ENCODE peak calls at places on chromosomes 4 and X, in five cellular contexts. X, J, Y, O and W are unnamed samples.

GRCh38 chr4:117596917-117597316 is 437.4 kb upstream of the NDST3 start:
- DNase-seq in J (no peak), O (no peak), X (no peak), Y (no peak), W (no peak)

GRCh38 chrX:84729809-84730208 is 227.6 kb upstream of the HDX start:
- DNase-seq in O (no peak), J (no peak), Y (peak; percentile 31), X (no peak), W (peak; percentile 49)

GRCh38 chrX:63743596-63743995 is 41.4 kb downstream of the ARHGEF9 start:
- DNase-seq in O (no peak), Y (no peak), J (no peak), X (no peak), W (no peak)

GRCh38 chr4:131337956-131338355 is 1811.1 kb upstream of the PCDH10 start:
- DNase-seq in O (no peak), X (no peak), Y (no peak), J (no peak), W (no peak)

GRCh38 chrX:119486745-119487144 is 18.5 kb downstream of the SLC25A5 start:
- DNase-seq in O (no peak), X (no peak), J (no peak), Y (no peak), W (no peak)

GRCh38 chr4:89305712-89306437 is 1.7 kb downstream of the GPRIN3 start:
- DNase-seq in X (peak; percentile 44), O (no peak), J (no peak), Y (no peak), W (no peak)

GRCh38 chrX:148069759-148070503 is 88.8 kb downstream of the FMR1NB start:
- DNase-seq in J (no peak), Y (no peak), X (no peak), O (no peak), W (no peak)

GRCh38 chr4:185577592-185577940 is 42.3 kb upstream of the PDLIM3 start:
- DNase-seq in X (no peak), J (no peak), Y (no peak), O (no peak), W (no peak)

GRCh38 chr4:35151816-35152572 is 1092.3 kb downstream of the ARAP2 start:
- DNase-seq in X (no peak), Y (no peak), J (no peak), O (no peak), W (no peak)

GRCh38 chr4:120056249-120056648 is 10.4 kb downstream of the MAD2L1 start:
- DNase-seq in O (no peak), X (no peak), J (no peak), Y (peak; percentile 70), W (no peak)

GRCh38 chr4:110005461-110006056 is 92.9 kb downstream of the EGF start:
- DNase-seq in Y (peak; percentile 78), J (no peak), X (no peak), O (no peak), W (no peak)

GRCh38 chr4:989722-990471 is 3.1 kb downstream of the IDUA start:
- DNase-seq in J (no peak), X (no peak), Y (no peak), O (no peak), W (peak; percentile 11)

GRCh38 chrX:127187095-127187494 is 367.6 kb downstream of the PRR32 start:
- DNase-seq in O (no peak), X (no peak), J (no peak), Y (no peak), W (no peak)

GRCh38 chr4:162010362-162010761 is 153.4 kb downstream of the FSTL5 start:
- DNase-seq in J (no peak), Y (no peak), X (no peak), O (no peak), W (no peak)

GRCh38 chrX:69117876-69118526 is 47.3 kb downstream of the PJA1 start:
- DNase-seq in X (no peak), J (no peak), O (no peak), Y (no peak), W (peak; percentile 46)

GRCh38 chr4:98928131-98928504 is 815 bp downstream of the EIF4E start:
- DNase-seq in X (peak; percentile 81), O (peak; percentile 60), Y (peak; percentile 78), J (peak; percentile 75), W (peak; percentile 80)

GRCh38 chrX:8037593-8038348 is 110.6 kb upstream of the PNPLA4 start:
- DNase-seq in O (no peak), Y (no peak), X (no peak), J (no peak), W (no peak)

GRCh38 chr4:5435823-5436222 is 272.5 kb downstream of the EVC2 start:
- DNase-seq in X (no peak), O (no peak), J (no peak), Y (no peak), W (no peak)

GRCh38 chrX:7444967-7445366 is 297.0 kb upstream of the PUDP start:
- DNase-seq in X (no peak), Y (no peak), J (no peak), O (no peak), W (no peak)

GRCh38 chr4:77734928-77735327 is 84.2 kb downstream of the CNOT6L start:
- DNase-seq in Y (peak; percentile 79), J (peak; percentile 10), X (peak; percentile 33), O (no peak), W (no peak)
- H3K4me3 ChIP-seq in Y (no peak overlapping the region), J (no peak overlapping the region), X (no peak overlapping the region), O (no peak overlapping the region), W (no peak overlapping the region)

DNA sequence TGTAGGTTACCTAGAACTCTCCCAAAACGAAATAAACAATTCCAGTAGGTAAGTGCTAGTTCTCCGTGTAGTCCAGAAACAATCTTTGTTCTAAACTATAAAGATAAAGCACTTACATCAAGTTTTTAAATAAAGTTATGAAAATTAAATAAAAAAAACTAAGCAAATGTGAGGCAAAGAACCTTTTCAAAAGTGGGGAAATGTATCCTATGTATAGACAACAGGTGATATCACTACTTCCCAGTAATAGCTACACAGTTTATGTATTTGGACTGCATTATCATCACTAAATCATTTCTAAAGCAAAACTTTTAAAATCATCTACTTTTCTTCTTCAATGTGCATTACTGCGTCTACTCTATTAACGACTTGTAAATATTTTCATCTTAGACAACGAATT is 2.0 kb downstream of the YTHDC1 start:
- DNase-seq in O (no peak), X (no peak), Y (no peak), J (no peak), W (no peak)
- H3K4me1 ChIP-seq in O (no peaks in the 10 kb centered on the region), X (peaks cover 59% of the 10 kb centered on the region), Y (peaks cover 3% of the 10 kb centered on the region), J (peaks cover 55% of the 10 kb centered on the region), W (peaks cover 19% of the 10 kb centered on the region)

GRCh38 chr4:186723207-186724047 is at the start of gene FAT1:
- DNase-seq in O (peak; percentile 58), Y (peak; percentile 71), J (peak; percentile 71), X (peak; percentile 41), W (peak; percentile 48)
- TF ChIP-seq POLR2A in O (peak; percentile 52), Y (peak; percentile 82), J (peak; percentile 74), X (peak; percentile 35), W (no peak)

GRCh38 chrX:48576108-48576507 is 1.8 kb downstream of the RBM3 start:
- DNase-seq in Y (no peak), X (no peak), J (no peak), O (no peak), W (no peak)
- H3K4me3 ChIP-seq in Y (no peak overlapping the region), X (no peak overlapping the region), J (peak overlapping the region; percentile 90), O (no peak overlapping the region), W (no peak overlapping the region)

GRCh38 chr4:84957509-84958420 is 8.7 kb downstream of the WDFY3 start:
- DNase-seq in Y (no peak), O (no peak), X (no peak), J (no peak), W (no peak)
- H3K4me1 ChIP-seq in Y (peaks cover 4% of the 10 kb centered on the region), O (peaks cover 3% of the 10 kb centered on the region), X (peaks cover 22% of the 10 kb centered on the region), J (peaks cover 28% of the 10 kb centered on the region), W (peaks cover 70% of the 10 kb centered on the region)

GRCh38 chr4:40193018-40193571 is 3.7 kb upstream of the RHOH start:
- DNase-seq in Y (no peak), O (no peak), X (no peak), J (peak; percentile 51), W (no peak)
- TF ChIP-seq POLR2A in Y (no peak), O (no peak), X (no peak), J (peak; percentile 17), W (no peak)

GRCh38 chr4:183118141-183118540 is 19.1 kb downstream of the WWC2 start:
- DNase-seq in X (no peak), Y (no peak), O (no peak), J (no peak), W (no peak)
- H3K4me3 ChIP-seq in X (no peak overlapping the region), Y (no peak overlapping the region), O (no peak overlapping the region), J (no peak overlapping the region), W (no peak overlapping the region)

DNA sequence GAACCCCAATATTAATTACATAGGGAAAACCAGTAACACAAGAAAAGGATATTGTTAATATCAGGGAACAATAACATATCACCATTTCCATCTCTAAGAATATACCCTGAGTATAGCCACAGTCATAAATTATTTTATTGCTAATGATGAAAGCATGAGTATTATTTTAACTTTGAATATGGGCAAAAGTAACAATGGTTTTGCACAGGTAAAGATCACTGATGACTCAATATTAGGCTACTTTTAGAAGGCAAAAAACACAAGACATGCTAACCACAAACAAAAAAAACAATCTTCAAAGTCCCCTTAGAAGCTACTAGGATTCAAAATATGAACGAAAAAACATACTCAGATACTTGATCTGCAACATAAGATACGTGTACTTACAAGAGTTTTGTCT is 36.5 kb downstream of the THOC2 start:
- DNase-seq in Y (no peak), X (no peak), O (no peak), J (no peak), W (no peak)
- H3K4me1 ChIP-seq in Y (no peaks in the 10 kb centered on the region), X (no peaks in the 10 kb centered on the region), O (no peaks in the 10 kb centered on the region), J (peaks cover 7% of the 10 kb centered on the region), W (no peaks in the 10 kb centered on the region)

DNA sequence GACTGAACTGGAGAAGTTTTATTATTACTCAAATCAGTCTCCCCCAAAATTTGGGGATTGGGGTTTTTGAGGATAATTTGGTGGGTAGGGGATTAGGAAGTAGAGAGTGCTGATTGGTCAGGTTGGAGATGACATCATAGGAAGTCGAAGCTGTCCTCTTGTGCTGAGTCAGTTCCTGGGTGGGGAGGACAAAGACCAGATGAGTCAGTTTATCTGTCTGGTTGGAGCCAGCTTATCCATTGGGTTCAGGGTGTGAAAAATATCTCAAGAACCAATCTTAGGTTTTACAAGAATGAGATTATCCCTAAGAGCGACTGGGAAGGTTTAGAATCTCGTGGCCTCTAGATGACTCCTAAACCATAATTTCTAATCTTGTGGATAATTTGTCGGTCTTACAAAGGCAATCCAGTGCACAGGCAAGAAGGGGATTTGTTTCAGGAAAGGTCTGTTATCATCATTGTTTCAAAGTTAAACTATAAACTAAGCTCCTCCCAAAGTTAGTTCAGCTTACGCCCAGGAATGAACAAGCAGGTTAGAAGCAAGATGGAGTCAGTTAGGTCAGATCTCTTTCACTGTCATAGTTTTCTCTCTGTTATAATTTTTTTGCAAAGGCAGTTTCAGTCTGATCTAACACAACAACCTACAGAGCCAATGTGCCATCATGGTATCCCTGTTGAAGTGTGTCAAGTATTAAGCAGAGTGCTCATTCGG is 274.5 kb downstream of the SLC7A11 start:
- DNase-seq in O (no peak), X (no peak), J (no peak), Y (peak; percentile 10), W (no peak)
- TF ChIP-seq POLR2A in O (no peak), X (no peak), J (no peak), Y (no peak), W (no peak)